ENCODE peak calls at places on chromosomes 13 and 19, in five cellular contexts. A, S, O, G and I are unnamed samples.

GRCh38 chr19:5961969-5962945 is 15.7 kb downstream of the RANBP3 start:
- DNase-seq in A (no peak), S (peak; percentile 83), O (peak; percentile 78), G (no peak), I (peak; percentile 31)

GRCh38 chr13:44498969-44499368 is 77.2 kb downstream of the TSC22D1 start:
- DNase-seq in A (no peak), O (no peak), G (no peak), S (no peak), I (no peak)

GRCh38 chr19:14078406-14078805 is 5.8 kb downstream of the MISP3 start:
- DNase-seq in O (peak; percentile 47), G (no peak), A (no peak), S (no peak), I (no peak)

GRCh38 chr13:24683833-24684599 is 3.8 kb downstream of the ATP12A start:
- DNase-seq in S (peak; percentile 72), G (peak; percentile 59), A (peak; percentile 91), O (peak; percentile 70), I (peak; percentile 84)

GRCh38 chr19:7846247-7846646 is 16.2 kb downstream of the EVI5L start:
- DNase-seq in O (no peak), S (no peak), G (no peak), A (no peak), I (no peak)

GRCh38 chr19:51259348-51260245 is 8.7 kb downstream of the SIGLECL1 start:
- DNase-seq in S (peak; percentile 57), A (peak; percentile 48), O (peak; percentile 56), G (peak; percentile 33), I (peak; percentile 37)

GRCh38 chr13:49476529-49476928 is 19.2 kb upstream of the PHF11 start:
- DNase-seq in S (no peak), O (no peak), G (no peak), A (no peak), I (no peak)

GRCh38 chr13:44758595-44759221 is 182.6 kb upstream of the TSC22D1 start:
- DNase-seq in O (peak; percentile 91), S (peak; percentile 58), A (no peak), G (no peak), I (no peak)

GRCh38 chr19:55253264-55253663 is 5.6 kb downstream of the PPP6R1 start:
- DNase-seq in A (no peak), S (no peak), O (no peak), G (no peak), I (peak; percentile 23)

GRCh38 chr19:43470288-43470687 is 4.9 kb upstream of the LYPD3 start:
- DNase-seq in O (peak; percentile 70), S (no peak), G (no peak), A (peak; percentile 42), I (no peak)

GRCh38 chr19:42428676-42429075 is 1.5 kb upstream of the LIPE start:
- DNase-seq in S (no peak), G (no peak), A (no peak), O (no peak), I (no peak)

GRCh38 chr19:2412449-2412848 is 14.9 kb downstream of the TIMM13 start:
- DNase-seq in S (no peak), G (no peak), A (no peak), O (peak; percentile 17), I (no peak)

GRCh38 chr13:41942462-41943094 is 18.3 kb downstream of the VWA8 start:
- DNase-seq in O (peak; percentile 65), G (peak; percentile 31), A (no peak), S (peak; percentile 52), I (peak; percentile 13)

GRCh38 chr13:63425131-63425530 is 2009.5 kb upstream of the PCDH20 start:
- DNase-seq in S (no peak), A (no peak), G (no peak), O (no peak), I (no peak)

GRCh38 chr19:50428768-50429463 is 3.8 kb upstream of the MYBPC2 start:
- DNase-seq in O (no peak), G (no peak), A (no peak), S (no peak), I (no peak)

GRCh38 chr19:47109541-47110375 is 3.8 kb downstream of the ZC3H4 start:
- DNase-seq in S (peak; percentile 57), A (no peak), O (peak; percentile 60), G (no peak), I (peak; percentile 56)

GRCh38 chr19:20078696-20079095 is 896 bp downstream of the ZNF90 start:
- DNase-seq in S (peak; percentile 53), A (peak; percentile 36), G (peak; percentile 21), O (peak; percentile 64), I (no peak)

GRCh38 chr19:37969695-37970094 is 62.7 kb downstream of the SIPA1L3 start:
- DNase-seq in S (no peak), G (no peak), A (no peak), O (no peak), I (no peak)

GRCh38 chr19:13588953-13589833 is 82.9 kb upstream of the CACNA1A start:
- DNase-seq in G (peak; percentile 71), O (peak; percentile 81), A (peak; percentile 84), S (peak; percentile 80), I (peak; percentile 57)

GRCh38 chr19:8512115-8512967 is 1.6 kb downstream of the ZNF414 start:
- DNase-seq in S (no peak), G (no peak), A (peak; percentile 87), O (peak; percentile 50), I (peak; percentile 79)

GRCh38 chr19:18879579-18880373 is 16.2 kb downstream of the CERS1 start:
- DNase-seq in O (peak; percentile 44), G (no peak), A (peak; percentile 88), S (no peak), I (peak; percentile 83)

GRCh38 chr13:107582171-107582570 is 633.2 kb downstream of the LIG4 start:
- DNase-seq in A (no peak), O (no peak), S (no peak), G (no peak), I (no peak)

GRCh38 chr19:49337267-49338022 is 2.2 kb downstream of the CD37 start:
- DNase-seq in A (no peak), O (no peak), S (no peak), G (no peak), I (no peak)

GRCh38 chr19:49338023-49338677 is 2.9 kb downstream of the CD37 start:
- DNase-seq in G (no peak), O (no peak), S (no peak), A (no peak), I (peak; percentile 69)

GRCh38 chr19:49336482-49337266 is 1.5 kb downstream of the CD37 start:
- DNase-seq in S (no peak), G (no peak), A (no peak), O (no peak), I (no peak)

GRCh38 chr19:49335071-49335783 is at the start of gene CD37:
- DNase-seq in S (no peak), G (no peak), A (no peak), O (no peak), I (peak; percentile 82)

GRCh38 chr19:49335784-49336481 is 727 bp downstream of the CD37 start:
- DNase-seq in G (no peak), O (no peak), S (no peak), A (no peak), I (peak; percentile 70)
- H3K4me3 ChIP-seq in G (no peak overlapping the region), O (no peak overlapping the region), S (no peak overlapping the region), A (no peak overlapping the region), I (peak overlapping the region; percentile 76)

GRCh38 chr13:34347784-34348573 is 530.0 kb downstream of the RFC3 start:
- DNase-seq in O (no peak), A (no peak), G (no peak), S (peak; percentile 72), I (no peak)

GRCh38 chr13:34346626-34347025 is 528.7 kb downstream of the RFC3 start:
- DNase-seq in G (no peak), S (no peak), A (no peak), O (peak; percentile 56), I (no peak)

GRCh38 chr13:34345601-34345939 is 527.6 kb downstream of the RFC3 start:
- DNase-seq in A (no peak), S (no peak), O (no peak), G (no peak), I (no peak)

GRCh38 chr13:34351134-34351533 is 533.2 kb downstream of the RFC3 start:
- DNase-seq in O (no peak), A (no peak), G (no peak), S (no peak), I (no peak)

GRCh38 chr13:34349091-34349722 is 531.3 kb downstream of the RFC3 start:
- DNase-seq in S (peak; percentile 40), G (no peak), A (no peak), O (peak; percentile 95), I (no peak)
- H3K4me2 ChIP-seq in S (no peak overlapping the region), G (no peak overlapping the region), A (peak overlapping the region; percentile 39), O (peak overlapping the region; percentile 23), I (no peak overlapping the region)

DNA sequence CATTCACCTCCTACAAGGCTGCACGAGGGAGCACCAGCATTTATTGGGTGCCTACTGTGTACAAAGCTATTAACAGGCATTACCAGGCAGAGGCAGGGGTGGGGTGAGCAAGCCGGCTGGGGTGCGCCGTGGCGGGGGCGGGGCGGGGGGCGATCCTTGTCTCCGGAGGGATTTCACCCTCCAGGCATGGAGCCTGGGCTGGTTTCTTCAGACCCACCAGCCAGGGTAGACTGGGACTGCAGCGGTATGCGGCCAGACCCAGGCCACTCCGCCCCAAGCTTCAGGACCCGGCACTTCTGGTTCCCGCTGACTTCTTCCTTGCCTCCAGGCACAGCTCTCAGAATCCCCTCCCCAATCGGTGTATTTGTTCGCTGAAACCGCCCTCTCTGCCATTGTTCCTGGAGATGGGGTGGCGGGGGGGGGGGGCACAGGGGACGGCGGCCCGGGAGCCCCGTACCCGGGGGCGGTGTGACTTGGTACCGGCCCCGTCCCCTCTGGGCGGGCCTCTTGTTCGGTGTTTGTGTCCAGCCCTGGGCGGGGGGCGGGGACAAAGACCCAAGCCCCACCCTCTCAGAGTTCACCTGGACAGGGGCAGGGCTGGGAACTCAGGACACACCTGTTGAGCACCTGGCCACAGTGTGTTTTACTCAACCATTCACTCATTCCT is 14.4 kb downstream of the TJP3 start:
- DNase-seq in G (no peak), A (peak; percentile 59), S (peak; percentile 84), O (no peak), I (no peak)
- H3K4me3 ChIP-seq in G (no peak overlapping the region), A (no peak overlapping the region), S (peak overlapping the region; percentile 61), O (no peak overlapping the region), I (no peak overlapping the region)

DNA sequence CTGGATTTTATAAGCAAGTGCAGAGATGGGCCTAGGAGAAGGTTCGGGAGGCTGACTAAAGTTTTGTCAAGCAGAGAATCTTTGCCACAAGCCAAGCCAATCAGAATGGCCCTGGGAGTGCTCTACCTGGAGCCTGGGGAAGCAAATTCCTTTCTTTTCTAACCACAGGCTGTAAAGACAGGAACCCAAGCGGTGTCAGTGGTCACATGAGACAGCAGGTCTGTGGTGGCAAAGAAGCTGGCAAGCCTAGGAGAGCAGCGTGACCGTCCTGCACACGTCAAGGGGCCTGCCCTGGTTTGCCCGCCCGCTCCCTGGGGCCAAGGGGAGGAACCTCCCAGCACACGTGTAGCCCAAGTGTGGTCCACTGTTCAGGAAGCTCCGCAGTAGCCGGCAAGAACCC is 90.8 kb downstream of the IPO5 start:
- DNase-seq in A (no peak), G (no peak), S (no peak), O (no peak), I (no peak)
- H3K4me2 ChIP-seq in A (no peak overlapping the region), G (no peak overlapping the region), S (no peak overlapping the region), O (no peak overlapping the region), I (no peak overlapping the region)

DNA sequence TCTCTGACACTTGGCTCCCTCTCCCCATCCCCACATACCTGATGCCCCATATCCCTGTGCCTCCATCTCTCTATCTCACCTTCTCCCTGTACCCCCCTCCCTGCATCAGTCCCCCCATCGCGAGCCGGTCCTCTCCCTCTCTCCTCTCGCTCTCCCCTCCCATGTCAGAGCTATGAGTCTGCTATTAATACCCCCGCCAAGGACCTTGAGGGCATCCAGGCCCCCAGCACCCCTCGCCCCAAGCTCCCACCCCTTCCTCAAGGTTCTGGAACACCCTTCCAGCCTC is 1.6 kb downstream of the GRIN2D start:
- DNase-seq in A (no peak), G (no peak), O (no peak), S (no peak), I (no peak)
- H3K4me3 ChIP-seq in A (no peak overlapping the region), G (no peak overlapping the region), O (no peak overlapping the region), S (no peak overlapping the region), I (no peak overlapping the region)